ENCODE peak calls at places on chromosomes 16 and 17, in six cellular contexts. One of them, this sample, is unnamed.

GRCh38 chr16:53159781-53160436 is 105.1 kb downstream of the CHD9 start:
- DNase-seq in IMR-90: peak
- DNase-seq in A549: peak
- DNase-seq in left ventricle myocardium inferior: no peak
- DNase-seq in T-helper 1 cell: peak
- DNase-seq in ELF-1: peak
- DNase-seq in this sample: peak

GRCh38 chr16:16012144-16012543 is 62.7 kb downstream of the ABCC1 start:
- DNase-seq in IMR-90: no peak
- DNase-seq in A549: no peak
- DNase-seq in left ventricle myocardium inferior: no peak
- DNase-seq in T-helper 1 cell: no peak
- DNase-seq in ELF-1: no peak
- DNase-seq in this sample: no peak

GRCh38 chr17:77963441-77963840 is 4.9 kb downstream of the TNRC6C start:
- DNase-seq in IMR-90: peak
- DNase-seq in A549: no peak
- DNase-seq in left ventricle myocardium inferior: peak
- DNase-seq in T-helper 1 cell: no peak
- DNase-seq in ELF-1: no peak
- DNase-seq in this sample: no peak

GRCh38 chr17:58112970-58113631 is 29.9 kb downstream of the DYNLL2 start:
- DNase-seq in IMR-90: peak
- DNase-seq in A549: peak
- DNase-seq in left ventricle myocardium inferior: peak
- DNase-seq in T-helper 1 cell: peak
- DNase-seq in ELF-1: peak
- DNase-seq in this sample: peak

GRCh38 chr16:50836121-50836541 is 94.2 kb downstream of the CYLD start:
- DNase-seq in IMR-90: no peak
- DNase-seq in A549: no peak
- DNase-seq in left ventricle myocardium inferior: no peak
- DNase-seq in T-helper 1 cell: no peak
- DNase-seq in ELF-1: no peak
- DNase-seq in this sample: no peak

GRCh38 chr16:4140652-4141051 is 24.4 kb upstream of the ADCY9 start:
- DNase-seq in IMR-90: peak
- DNase-seq in A549: no peak
- DNase-seq in left ventricle myocardium inferior: no peak
- DNase-seq in T-helper 1 cell: no peak
- DNase-seq in ELF-1: no peak
- DNase-seq in this sample: no peak

GRCh38 chr17:77371888-77372443 is 231.2 kb downstream of the SEC14L1 start:
- DNase-seq in IMR-90: no peak
- DNase-seq in A549: no peak
- DNase-seq in left ventricle myocardium inferior: peak
- DNase-seq in T-helper 1 cell: no peak
- DNase-seq in ELF-1: no peak
- DNase-seq in this sample: no peak

GRCh38 chr16:74888227-74888862 is 96.6 kb downstream of the WDR59 start:
- DNase-seq in IMR-90: no peak
- DNase-seq in A549: no peak
- DNase-seq in left ventricle myocardium inferior: no peak
- DNase-seq in T-helper 1 cell: no peak
- DNase-seq in ELF-1: no peak
- DNase-seq in this sample: no peak

GRCh38 chr17:55420067-55420775 is 1.4 kb downstream of the MMD start:
- DNase-seq in IMR-90: no peak
- DNase-seq in A549: no peak
- DNase-seq in left ventricle myocardium inferior: no peak
- DNase-seq in T-helper 1 cell: peak
- DNase-seq in ELF-1: no peak
- DNase-seq in this sample: no peak

This sample was measured in Panc1.